ENCODE peak calls at places on chromosomes 7 and 10, in seven cellular contexts. One of them, this sample, is unnamed.

GRCh38 chr7:138814806-138815332 is 16.9 kb upstream of the ATP6V0A4 start:
- DNase-seq in spleen: no peak
- DNase-seq in HCT116: no peak
- DNase-seq in sigmoid colon: no peak
- DNase-seq in transverse colon: no peak
- DNase-seq in prostate gland: no peak
- DNase-seq in HL-60: no peak
- DNase-seq in this sample: no peak

GRCh38 chr7:134639683-134640279 is 6.9 kb upstream of the BPGM start:
- DNase-seq in prostate gland: no peak
- DNase-seq in HCT116: no peak
- DNase-seq in spleen: no peak
- DNase-seq in sigmoid colon: no peak
- DNase-seq in transverse colon: no peak
- DNase-seq in HL-60: no peak
- DNase-seq in this sample: no peak

GRCh38 chr10:62422068-62422590 is 48.0 kb downstream of the ZNF365 start:
- DNase-seq in HCT116: no peak
- DNase-seq in transverse colon: no peak
- DNase-seq in prostate gland: no peak
- DNase-seq in spleen: no peak
- DNase-seq in sigmoid colon: no peak
- DNase-seq in HL-60: no peak
- DNase-seq in this sample: no peak

GRCh38 chr7:55245271-55245723 is 119.8 kb upstream of the LANCL2 start:
- DNase-seq in transverse colon: no peak
- DNase-seq in sigmoid colon: no peak
- DNase-seq in HCT116: no peak
- DNase-seq in spleen: no peak
- DNase-seq in HL-60: no peak
- DNase-seq in prostate gland: no peak
- DNase-seq in this sample: no peak

GRCh38 chr7:96737545-96738050 is 28.0 kb upstream of the SEM1 start:
- DNase-seq in spleen: no peak
- DNase-seq in HL-60: no peak
- DNase-seq in HCT116: no peak
- DNase-seq in prostate gland: no peak
- DNase-seq in transverse colon: no peak
- DNase-seq in sigmoid colon: no peak
- DNase-seq in this sample: no peak

GRCh38 chr7:125279956-125280355 is 350.3 kb upstream of the POT1 start:
- DNase-seq in HCT116: no peak
- DNase-seq in transverse colon: no peak
- DNase-seq in HL-60: no peak
- DNase-seq in sigmoid colon: no peak
- DNase-seq in prostate gland: no peak
- DNase-seq in spleen: no peak
- DNase-seq in this sample: peak; percentile 6

GRCh38 chr7:30166155-30166840 is 31.5 kb downstream of the MTURN start:
- DNase-seq in HCT116: no peak
- DNase-seq in transverse colon: peak; percentile 38
- DNase-seq in prostate gland: peak; percentile 77
- DNase-seq in HL-60: peak; percentile 44
- DNase-seq in sigmoid colon: no peak
- DNase-seq in spleen: no peak
- DNase-seq in this sample: no peak

GRCh38 chr10:29882766-29883165 is 176.6 kb downstream of the JCAD start:
- DNase-seq in spleen: no peak
- DNase-seq in transverse colon: no peak
- DNase-seq in sigmoid colon: no peak
- DNase-seq in HCT116: no peak
- DNase-seq in HL-60: no peak
- DNase-seq in prostate gland: no peak
- DNase-seq in this sample: no peak

GRCh38 chr7:116911799-116912198 is 41.5 kb upstream of the ST7 start:
- DNase-seq in sigmoid colon: no peak
- DNase-seq in transverse colon: no peak
- DNase-seq in prostate gland: no peak
- DNase-seq in spleen: no peak
- DNase-seq in HL-60: no peak
- DNase-seq in HCT116: no peak
- DNase-seq in this sample: no peak

GRCh38 chr7:106071356-106071998 is 40.6 kb downstream of the SYPL1 start:
- DNase-seq in spleen: peak; percentile 89
- DNase-seq in prostate gland: peak; percentile 61
- DNase-seq in sigmoid colon: no peak
- DNase-seq in HCT116: no peak
- DNase-seq in HL-60: peak; percentile 79
- DNase-seq in transverse colon: peak; percentile 68
- DNase-seq in this sample: no peak

GRCh38 chr7:35647171-35647574 is 47.8 kb downstream of the HERPUD2 start:
- DNase-seq in prostate gland: no peak
- DNase-seq in transverse colon: peak; percentile 8
- DNase-seq in spleen: no peak
- DNase-seq in sigmoid colon: no peak
- DNase-seq in HCT116: no peak
- DNase-seq in HL-60: no peak
- DNase-seq in this sample: peak; percentile 57

GRCh38 chr7:133258174-133258573 is 5.3 kb downstream of the EXOC4 start:
- DNase-seq in transverse colon: no peak
- DNase-seq in HL-60: no peak
- DNase-seq in sigmoid colon: no peak
- DNase-seq in HCT116: no peak
- DNase-seq in spleen: no peak
- DNase-seq in prostate gland: no peak
- DNase-seq in this sample: no peak

GRCh38 chr7:150958071-150958552 is 20.0 kb downstream of the KCNH2 start:
- DNase-seq in HCT116: no peak
- DNase-seq in transverse colon: no peak
- DNase-seq in prostate gland: no peak
- DNase-seq in HL-60: no peak
- DNase-seq in spleen: no peak
- DNase-seq in sigmoid colon: no peak
- DNase-seq in this sample: peak; percentile 79

GRCh38 chr7:79553811-79554555 is 100.5 kb upstream of the MAGI2 start:
- DNase-seq in transverse colon: no peak
- DNase-seq in spleen: no peak
- DNase-seq in HCT116: no peak
- DNase-seq in prostate gland: no peak
- DNase-seq in HL-60: no peak
- DNase-seq in sigmoid colon: no peak
- DNase-seq in this sample: no peak

GRCh38 chr10:63711866-63712716 is 190.9 kb downstream of the REEP3 start:
- DNase-seq in transverse colon: peak; percentile 95
- DNase-seq in sigmoid colon: peak; percentile 98
- DNase-seq in HCT116: peak; percentile 99
- DNase-seq in HL-60: no peak
- DNase-seq in prostate gland: peak; percentile 99
- DNase-seq in spleen: no peak
- DNase-seq in this sample: no peak

GRCh38 chr10:93993782-93994668 is at the start of gene PLCE1:
- DNase-seq in HCT116: no peak
- DNase-seq in HL-60: no peak
- DNase-seq in transverse colon: peak; percentile 73
- DNase-seq in sigmoid colon: peak; percentile 65
- DNase-seq in spleen: peak; percentile 77
- DNase-seq in prostate gland: peak; percentile 23
- DNase-seq in this sample: peak; percentile 67

GRCh38 chr7:50591480-50592438 is 26.6 kb upstream of the DDC start:
- DNase-seq in transverse colon: no peak
- DNase-seq in HL-60: no peak
- DNase-seq in spleen: no peak
- DNase-seq in sigmoid colon: no peak
- DNase-seq in prostate gland: no peak
- DNase-seq in HCT116: no peak
- DNase-seq in this sample: no peak

GRCh38 chr10:132094581-132095234 is 29.0 kb downstream of the JAKMIP3 start:
- DNase-seq in transverse colon: no peak
- DNase-seq in prostate gland: no peak
- DNase-seq in spleen: no peak
- DNase-seq in HL-60: no peak
- DNase-seq in sigmoid colon: no peak
- DNase-seq in HCT116: no peak
- DNase-seq in this sample: no peak

DNA sequence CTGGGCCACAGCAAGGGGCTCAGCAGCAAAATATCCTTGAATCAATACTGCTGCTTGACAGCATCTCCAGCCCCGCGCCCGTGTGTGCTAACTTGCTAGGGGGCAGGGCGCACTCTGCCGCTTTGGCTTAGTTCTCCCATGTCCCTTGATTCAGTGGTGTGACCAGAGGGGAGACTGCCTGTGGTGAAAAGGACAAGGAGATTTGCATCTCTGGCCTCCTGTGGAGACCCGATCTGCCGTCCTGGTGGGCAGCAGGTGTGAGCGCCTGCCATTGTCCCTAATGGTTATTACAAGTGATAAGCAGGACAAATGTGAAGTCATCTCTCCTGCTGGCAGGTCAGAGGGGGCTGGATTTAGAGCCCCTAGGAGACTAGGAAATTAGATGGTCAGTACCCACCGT is 500.2 kb upstream of the GALNT17 start:
- DNase-seq in spleen: no peak
- DNase-seq in prostate gland: no peak
- DNase-seq in transverse colon: no peak
- DNase-seq in sigmoid colon: no peak
- DNase-seq in HCT116: no peak
- DNase-seq in HL-60: no peak
- DNase-seq in this sample: no peak
- TF ChIP-seq POLR2AphosphoS5 in spleen: no peak
- TF ChIP-seq POLR2AphosphoS5 in prostate gland: no peak
- TF ChIP-seq POLR2AphosphoS5 in transverse colon: no peak
- TF ChIP-seq POLR2AphosphoS5 in sigmoid colon: no peak
- TF ChIP-seq POLR2AphosphoS5 in HCT116: no peak
- TF ChIP-seq POLR2AphosphoS5 in HL-60: no peak
- TF ChIP-seq POLR2AphosphoS5 in this sample: no peak

GRCh38 chr10:69377936-69378335 is 38.8 kb downstream of the TACR2 start:
- DNase-seq in sigmoid colon: no peak
- DNase-seq in HL-60: no peak
- DNase-seq in spleen: no peak
- DNase-seq in HCT116: no peak
- DNase-seq in prostate gland: no peak
- DNase-seq in transverse colon: no peak
- DNase-seq in this sample: no peak
- TF ChIP-seq POLR2AphosphoS5 in sigmoid colon: peak; percentile 42
- TF ChIP-seq POLR2AphosphoS5 in HL-60: no peak
- TF ChIP-seq POLR2AphosphoS5 in spleen: no peak
- TF ChIP-seq POLR2AphosphoS5 in HCT116: no peak
- TF ChIP-seq POLR2AphosphoS5 in prostate gland: no peak
- TF ChIP-seq POLR2AphosphoS5 in transverse colon: no peak
- TF ChIP-seq POLR2AphosphoS5 in this sample: no peak

GRCh38 chr7:37352251-37352650 is 96.4 kb downstream of the ELMO1 start:
- DNase-seq in sigmoid colon: no peak
- DNase-seq in prostate gland: no peak
- DNase-seq in transverse colon: no peak
- DNase-seq in HL-60: no peak
- DNase-seq in HCT116: no peak
- DNase-seq in spleen: no peak
- DNase-seq in this sample: no peak

GRCh38 chr7:37357277-37357996 is 91.2 kb downstream of the ELMO1 start:
- DNase-seq in spleen: no peak
- DNase-seq in sigmoid colon: no peak
- DNase-seq in prostate gland: no peak
- DNase-seq in HCT116: no peak
- DNase-seq in transverse colon: no peak
- DNase-seq in HL-60: no peak
- DNase-seq in this sample: no peak

GRCh38 chr7:37353949-37354660 is 94.6 kb downstream of the ELMO1 start:
- DNase-seq in spleen: no peak
- DNase-seq in sigmoid colon: no peak
- DNase-seq in HCT116: no peak
- DNase-seq in transverse colon: no peak
- DNase-seq in HL-60: no peak
- DNase-seq in prostate gland: no peak
- DNase-seq in this sample: no peak

GRCh38 chr7:37352974-37353948 is 95.4 kb downstream of the ELMO1 start:
- DNase-seq in prostate gland: no peak
- DNase-seq in HL-60: peak; percentile 65
- DNase-seq in spleen: peak; percentile 87
- DNase-seq in sigmoid colon: no peak
- DNase-seq in HCT116: peak; percentile 15
- DNase-seq in transverse colon: peak; percentile 41
- DNase-seq in this sample: peak; percentile 67

DNA sequence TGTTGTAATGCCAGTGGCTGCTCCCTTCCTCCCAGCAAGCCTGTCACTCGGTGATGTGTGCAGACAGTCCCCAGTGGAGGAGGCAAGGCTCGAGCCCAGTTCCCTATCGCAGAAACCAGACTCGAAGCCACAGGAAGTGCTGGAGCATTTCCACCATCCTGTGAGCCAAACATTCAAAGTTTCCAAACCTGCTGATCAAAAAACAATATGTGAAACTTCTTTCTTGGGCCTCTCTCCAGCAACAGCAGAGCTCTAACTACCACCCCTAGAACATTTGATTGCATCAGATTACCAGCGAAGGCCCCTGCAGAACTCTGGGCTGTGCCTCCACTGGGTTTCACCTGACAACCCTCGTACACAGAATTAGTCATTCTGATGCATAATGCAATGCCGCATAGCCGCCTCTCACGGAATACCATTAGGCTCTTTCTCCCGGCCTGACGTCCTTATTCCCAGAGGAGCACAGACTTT is 94.0 kb downstream of the ELMO1 start:
- DNase-seq in HL-60: peak; percentile 94
- DNase-seq in transverse colon: peak; percentile 35
- DNase-seq in spleen: peak; percentile 82
- DNase-seq in HCT116: no peak
- DNase-seq in sigmoid colon: peak; percentile 88
- DNase-seq in prostate gland: no peak
- DNase-seq in this sample: no peak
- TF ChIP-seq POLR2AphosphoS5 in HL-60: peak; percentile 71
- TF ChIP-seq POLR2AphosphoS5 in transverse colon: no peak
- TF ChIP-seq POLR2AphosphoS5 in spleen: peak; percentile 47
- TF ChIP-seq POLR2AphosphoS5 in HCT116: no peak
- TF ChIP-seq POLR2AphosphoS5 in sigmoid colon: peak; percentile 47
- TF ChIP-seq POLR2AphosphoS5 in prostate gland: no peak
- TF ChIP-seq POLR2AphosphoS5 in this sample: no peak

GRCh38 chr7:5226921-5227785 is 37.1 kb downstream of the WIPI2 start:
- DNase-seq in prostate gland: no peak
- DNase-seq in sigmoid colon: no peak
- DNase-seq in HL-60: no peak
- DNase-seq in HCT116: no peak
- DNase-seq in transverse colon: no peak
- DNase-seq in spleen: peak; percentile 67
- DNase-seq in this sample: no peak

GRCh38 chr7:5225616-5226290 is 35.7 kb downstream of the WIPI2 start:
- DNase-seq in spleen: peak; percentile 57
- DNase-seq in HCT116: no peak
- DNase-seq in transverse colon: no peak
- DNase-seq in prostate gland: no peak
- DNase-seq in HL-60: no peak
- DNase-seq in sigmoid colon: no peak
- DNase-seq in this sample: no peak

GRCh38 chr7:5218564-5219360 is 28.7 kb downstream of the WIPI2 start:
- DNase-seq in sigmoid colon: peak; percentile 57
- DNase-seq in spleen: peak; percentile 85
- DNase-seq in prostate gland: no peak
- DNase-seq in transverse colon: peak; percentile 59
- DNase-seq in HCT116: no peak
- DNase-seq in HL-60: peak; percentile 82
- DNase-seq in this sample: no peak

GRCh38 chr7:5223646-5224340 is 33.8 kb downstream of the WIPI2 start:
- DNase-seq in spleen: peak; percentile 54
- DNase-seq in sigmoid colon: peak; percentile 45
- DNase-seq in HL-60: no peak
- DNase-seq in HCT116: no peak
- DNase-seq in prostate gland: no peak
- DNase-seq in transverse colon: no peak
- DNase-seq in this sample: no peak

GRCh38 chr7:5222861-5223411 is 32.9 kb downstream of the WIPI2 start:
- DNase-seq in HCT116: no peak
- DNase-seq in prostate gland: no peak
- DNase-seq in transverse colon: no peak
- DNase-seq in sigmoid colon: peak; percentile 54
- DNase-seq in HL-60: no peak
- DNase-seq in spleen: peak; percentile 64
- DNase-seq in this sample: no peak
- TF ChIP-seq POLR2AphosphoS5 in HCT116: no peak
- TF ChIP-seq POLR2AphosphoS5 in prostate gland: no peak
- TF ChIP-seq POLR2AphosphoS5 in transverse colon: no peak
- TF ChIP-seq POLR2AphosphoS5 in sigmoid colon: no peak
- TF ChIP-seq POLR2AphosphoS5 in HL-60: no peak
- TF ChIP-seq POLR2AphosphoS5 in spleen: no peak
- TF ChIP-seq POLR2AphosphoS5 in this sample: no peak